ENCODE peak calls at places on chromosomes 13 and 19, in seven cellular contexts. One of them, this sample, is unnamed.

GRCh38 chr19:16045893-16046292 is 30.4 kb upstream of the TPM4 start:
- DNase-seq in CD8-positive, alpha-beta T cell: no peak
- DNase-seq in BE2C: no peak
- DNase-seq in mucosa of descending colon: no peak
- DNase-seq in colonic mucosa: no peak
- DNase-seq in pancreas: no peak
- DNase-seq in Caco-2: no peak
- DNase-seq in this sample: no peak

GRCh38 chr13:108968566-108968965 is 339.2 kb downstream of the MYO16 start:
- DNase-seq in CD8-positive, alpha-beta T cell: no peak
- DNase-seq in BE2C: no peak
- DNase-seq in mucosa of descending colon: no peak
- DNase-seq in colonic mucosa: no peak
- DNase-seq in pancreas: no peak
- DNase-seq in Caco-2: no peak
- DNase-seq in this sample: no peak

GRCh38 chr19:35154535-35155406 is at the start of gene FXYD5:
- DNase-seq in CD8-positive, alpha-beta T cell: peak; percentile 76
- DNase-seq in BE2C: no peak
- DNase-seq in mucosa of descending colon: peak; percentile 74
- DNase-seq in colonic mucosa: peak; percentile 72
- DNase-seq in pancreas: peak; percentile 60
- DNase-seq in Caco-2: peak; percentile 47
- DNase-seq in this sample: peak; percentile 83

GRCh38 chr19:35484637-35485036 is 5.6 kb downstream of the KRTDAP start:
- DNase-seq in CD8-positive, alpha-beta T cell: no peak
- DNase-seq in BE2C: no peak
- DNase-seq in mucosa of descending colon: no peak
- DNase-seq in colonic mucosa: no peak
- DNase-seq in pancreas: no peak
- DNase-seq in Caco-2: no peak
- DNase-seq in this sample: no peak

GRCh38 chr13:35518337-35518736 is 41.8 kb upstream of the MAB21L1 start:
- DNase-seq in CD8-positive, alpha-beta T cell: no peak
- DNase-seq in BE2C: no peak
- DNase-seq in mucosa of descending colon: no peak
- DNase-seq in colonic mucosa: no peak
- DNase-seq in pancreas: no peak
- DNase-seq in Caco-2: no peak
- DNase-seq in this sample: no peak

GRCh38 chr19:1456121-1456900 is 6.4 kb downstream of the APC2 start:
- DNase-seq in CD8-positive, alpha-beta T cell: no peak
- DNase-seq in BE2C: no peak
- DNase-seq in mucosa of descending colon: no peak
- DNase-seq in colonic mucosa: no peak
- DNase-seq in pancreas: peak; percentile 50
- DNase-seq in Caco-2: no peak
- DNase-seq in this sample: no peak

GRCh38 chr19:3238066-3238561 is 13.7 kb downstream of the CELF5 start:
- DNase-seq in CD8-positive, alpha-beta T cell: no peak
- DNase-seq in BE2C: no peak
- DNase-seq in mucosa of descending colon: no peak
- DNase-seq in colonic mucosa: no peak
- DNase-seq in pancreas: no peak
- DNase-seq in Caco-2: no peak
- DNase-seq in this sample: no peak

GRCh38 chr13:98199480-98199879 is 22.4 kb upstream of the RNF113B start:
- DNase-seq in CD8-positive, alpha-beta T cell: no peak
- DNase-seq in BE2C: no peak
- DNase-seq in mucosa of descending colon: no peak
- DNase-seq in colonic mucosa: no peak
- DNase-seq in pancreas: no peak
- DNase-seq in Caco-2: no peak
- DNase-seq in this sample: no peak

GRCh38 chr13:74158028-74158427 is 23.8 kb upstream of the KLF12 start:
- DNase-seq in CD8-positive, alpha-beta T cell: no peak
- DNase-seq in BE2C: no peak
- DNase-seq in mucosa of descending colon: no peak
- DNase-seq in colonic mucosa: no peak
- DNase-seq in pancreas: no peak
- DNase-seq in Caco-2: no peak
- DNase-seq in this sample: no peak

GRCh38 chr19:33950141-33950805 is 153.6 kb downstream of the KCTD15 start:
- DNase-seq in CD8-positive, alpha-beta T cell: no peak
- DNase-seq in BE2C: no peak
- DNase-seq in mucosa of descending colon: no peak
- DNase-seq in colonic mucosa: no peak
- DNase-seq in pancreas: no peak
- DNase-seq in Caco-2: no peak
- DNase-seq in this sample: no peak

GRCh38 chr19:35176183-35176570 is 21.6 kb downstream of the FXYD5 start:
- DNase-seq in CD8-positive, alpha-beta T cell: no peak
- DNase-seq in BE2C: no peak
- DNase-seq in mucosa of descending colon: no peak
- DNase-seq in colonic mucosa: no peak
- DNase-seq in pancreas: no peak
- DNase-seq in Caco-2: no peak
- DNase-seq in this sample: no peak

GRCh38 chr19:48737360-48737998 is 2.9 kb downstream of the RASIP1 start:
- DNase-seq in CD8-positive, alpha-beta T cell: no peak
- DNase-seq in BE2C: no peak
- DNase-seq in mucosa of descending colon: no peak
- DNase-seq in colonic mucosa: no peak
- DNase-seq in pancreas: peak; percentile 93
- DNase-seq in Caco-2: no peak
- DNase-seq in this sample: no peak

GRCh38 chr19:18021121-18021755 is 13.3 kb downstream of the ARRDC2 start:
- DNase-seq in CD8-positive, alpha-beta T cell: peak; percentile 80
- DNase-seq in BE2C: no peak
- DNase-seq in mucosa of descending colon: peak; percentile 84
- DNase-seq in colonic mucosa: peak; percentile 87
- DNase-seq in pancreas: peak; percentile 82
- DNase-seq in Caco-2: no peak
- DNase-seq in this sample: peak; percentile 83

GRCh38 chr13:79936368-79937136 is 404.4 kb downstream of the SPRY2 start:
- DNase-seq in CD8-positive, alpha-beta T cell: no peak
- DNase-seq in BE2C: peak; percentile 51
- DNase-seq in mucosa of descending colon: no peak
- DNase-seq in colonic mucosa: no peak
- DNase-seq in pancreas: no peak
- DNase-seq in Caco-2: no peak
- DNase-seq in this sample: peak; percentile 23

GRCh38 chr13:31043891-31044657 is 111.6 kb downstream of the TEX26 start:
- DNase-seq in CD8-positive, alpha-beta T cell: peak; percentile 80
- DNase-seq in BE2C: peak; percentile 82
- DNase-seq in mucosa of descending colon: peak; percentile 87
- DNase-seq in colonic mucosa: peak; percentile 89
- DNase-seq in pancreas: peak; percentile 73
- DNase-seq in Caco-2: peak; percentile 87
- DNase-seq in this sample: peak; percentile 82

GRCh38 chr13:23627419-23627818 is 57.2 kb downstream of the TNFRSF19 start:
- DNase-seq in CD8-positive, alpha-beta T cell: no peak
- DNase-seq in BE2C: no peak
- DNase-seq in mucosa of descending colon: no peak
- DNase-seq in colonic mucosa: no peak
- DNase-seq in pancreas: no peak
- DNase-seq in Caco-2: no peak
- DNase-seq in this sample: no peak

DNA sequence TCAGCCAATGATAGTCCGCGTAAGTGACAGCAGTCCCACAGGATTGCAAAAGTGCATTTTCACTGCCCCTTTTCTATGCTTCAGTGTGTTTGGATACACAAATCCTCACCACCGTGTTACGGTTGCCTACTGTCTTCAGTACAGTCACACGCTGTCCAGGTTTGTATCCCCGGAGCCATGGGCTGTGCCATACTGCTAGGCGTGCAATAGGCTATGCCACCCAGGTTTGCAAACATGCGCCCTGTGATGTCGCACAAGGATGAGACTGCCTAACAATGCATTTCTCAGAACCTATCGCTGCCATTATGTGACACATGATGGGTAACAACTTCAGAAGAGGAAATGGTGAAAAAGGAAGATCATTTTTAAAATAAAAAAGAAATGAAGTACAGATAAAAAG is 16.8 kb upstream of the ADPRHL1 start:
- DNase-seq in CD8-positive, alpha-beta T cell: no peak
- DNase-seq in BE2C: no peak
- DNase-seq in mucosa of descending colon: no peak
- DNase-seq in colonic mucosa: no peak
- DNase-seq in pancreas: no peak
- DNase-seq in Caco-2: no peak
- DNase-seq in this sample: no peak
- TF ChIP-seq CTCF in CD8-positive, alpha-beta T cell: no peak
- TF ChIP-seq CTCF in BE2C: no peak
- TF ChIP-seq CTCF in mucosa of descending colon: no peak
- TF ChIP-seq CTCF in colonic mucosa: no peak
- TF ChIP-seq CTCF in pancreas: no peak
- TF ChIP-seq CTCF in Caco-2: no peak
- TF ChIP-seq CTCF in this sample: no peak

GRCh38 chr13:20387441-20387971 is 138.2 kb downstream of the CRYL1 start:
- DNase-seq in CD8-positive, alpha-beta T cell: no peak
- DNase-seq in BE2C: no peak
- DNase-seq in mucosa of descending colon: no peak
- DNase-seq in colonic mucosa: no peak
- DNase-seq in pancreas: no peak
- DNase-seq in Caco-2: no peak
- DNase-seq in this sample: no peak

GRCh38 chr13:20390526-20391175 is 135.0 kb downstream of the CRYL1 start:
- DNase-seq in CD8-positive, alpha-beta T cell: no peak
- DNase-seq in BE2C: no peak
- DNase-seq in mucosa of descending colon: no peak
- DNase-seq in colonic mucosa: no peak
- DNase-seq in pancreas: no peak
- DNase-seq in Caco-2: no peak
- DNase-seq in this sample: no peak

GRCh38 chr13:20388184-20388583 is 137.5 kb downstream of the CRYL1 start:
- DNase-seq in CD8-positive, alpha-beta T cell: no peak
- DNase-seq in BE2C: no peak
- DNase-seq in mucosa of descending colon: no peak
- DNase-seq in colonic mucosa: no peak
- DNase-seq in pancreas: no peak
- DNase-seq in Caco-2: no peak
- DNase-seq in this sample: no peak

GRCh38 chr13:20391597-20392452 is 133.8 kb downstream of the CRYL1 start:
- DNase-seq in CD8-positive, alpha-beta T cell: no peak
- DNase-seq in BE2C: no peak
- DNase-seq in mucosa of descending colon: no peak
- DNase-seq in colonic mucosa: no peak
- DNase-seq in pancreas: no peak
- DNase-seq in Caco-2: peak; percentile 43
- DNase-seq in this sample: peak; percentile 58

DNA sequence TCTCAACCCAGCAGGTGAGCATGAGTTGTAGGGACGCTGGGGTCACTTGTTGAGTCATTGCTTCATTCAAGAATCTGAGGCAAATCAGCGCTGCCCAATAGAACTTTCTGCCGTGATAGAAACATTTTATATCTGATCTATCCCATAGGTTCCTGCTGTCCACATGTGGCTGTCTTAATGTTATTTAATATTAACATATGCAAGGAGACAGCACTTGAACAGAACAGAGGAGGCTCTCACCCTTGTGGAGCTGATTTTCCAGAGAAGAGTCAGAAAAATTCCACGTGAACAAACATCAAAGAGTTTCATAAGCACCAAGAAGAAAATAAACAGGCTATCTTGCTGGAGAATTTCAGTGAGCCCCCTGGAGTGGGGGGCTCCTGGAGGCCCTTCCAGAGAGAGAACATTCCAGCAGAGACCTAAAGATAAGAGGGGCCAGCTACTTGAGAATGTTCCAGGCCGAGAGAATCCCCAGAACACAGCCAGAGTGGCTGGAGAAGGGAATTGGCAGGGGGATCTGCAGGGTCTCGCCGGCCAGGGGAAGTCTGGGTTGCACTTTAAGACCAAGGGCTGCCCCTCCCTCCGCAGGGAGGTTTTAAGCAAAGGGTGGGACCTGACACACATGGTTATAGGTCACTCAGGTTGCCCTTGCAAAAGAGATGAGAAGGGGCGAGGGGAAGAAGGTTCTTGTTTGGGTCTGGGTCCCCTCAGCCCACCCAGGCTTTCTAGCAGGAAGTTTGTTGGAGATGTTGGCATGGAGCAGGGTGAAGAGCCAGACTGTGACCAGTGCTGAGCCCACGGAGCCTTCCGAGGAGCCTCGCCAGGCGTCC is 135.7 kb downstream of the CRYL1 start:
- DNase-seq in CD8-positive, alpha-beta T cell: no peak
- DNase-seq in BE2C: no peak
- DNase-seq in mucosa of descending colon: no peak
- DNase-seq in colonic mucosa: no peak
- DNase-seq in pancreas: no peak
- DNase-seq in Caco-2: no peak
- DNase-seq in this sample: no peak
- TF ChIP-seq CTCF in CD8-positive, alpha-beta T cell: no peak
- TF ChIP-seq CTCF in BE2C: no peak
- TF ChIP-seq CTCF in mucosa of descending colon: no peak
- TF ChIP-seq CTCF in colonic mucosa: no peak
- TF ChIP-seq CTCF in pancreas: no peak
- TF ChIP-seq CTCF in Caco-2: no peak
- TF ChIP-seq CTCF in this sample: no peak

GRCh38 chr13:62119739-62120700 is 704.4 kb upstream of the PCDH20 start:
- DNase-seq in CD8-positive, alpha-beta T cell: no peak
- DNase-seq in BE2C: no peak
- DNase-seq in mucosa of descending colon: no peak
- DNase-seq in colonic mucosa: no peak
- DNase-seq in pancreas: no peak
- DNase-seq in Caco-2: no peak
- DNase-seq in this sample: no peak
- TF ChIP-seq CTCF in CD8-positive, alpha-beta T cell: no peak
- TF ChIP-seq CTCF in BE2C: peak; percentile 22
- TF ChIP-seq CTCF in mucosa of descending colon: no peak
- TF ChIP-seq CTCF in colonic mucosa: no peak
- TF ChIP-seq CTCF in pancreas: no peak
- TF ChIP-seq CTCF in Caco-2: peak; percentile 56
- TF ChIP-seq CTCF in this sample: no peak

DNA sequence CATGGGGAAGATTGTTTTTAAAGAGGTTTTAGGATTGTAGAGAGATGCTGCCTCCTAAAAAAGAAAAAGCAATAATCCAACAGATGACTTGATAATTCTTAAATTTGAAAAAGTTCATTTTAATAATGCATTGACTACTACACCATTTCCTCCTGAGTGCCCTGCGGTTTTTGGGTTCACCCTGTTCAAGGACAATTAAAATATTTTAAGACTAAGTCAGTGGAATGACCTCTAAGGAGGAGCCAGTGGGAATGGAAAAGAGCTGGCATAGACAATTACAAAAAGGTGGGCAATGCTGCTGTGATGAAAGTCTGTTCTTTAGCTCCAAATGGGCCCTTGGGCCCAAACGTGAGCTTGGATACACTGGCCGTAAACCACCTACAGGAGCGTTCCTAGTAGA is 217.8 kb downstream of the LHFPL6 start:
- DNase-seq in CD8-positive, alpha-beta T cell: no peak
- DNase-seq in BE2C: no peak
- DNase-seq in mucosa of descending colon: no peak
- DNase-seq in colonic mucosa: no peak
- DNase-seq in pancreas: no peak
- DNase-seq in Caco-2: no peak
- DNase-seq in this sample: no peak
- TF ChIP-seq CTCF in CD8-positive, alpha-beta T cell: no peak
- TF ChIP-seq CTCF in BE2C: no peak
- TF ChIP-seq CTCF in mucosa of descending colon: no peak
- TF ChIP-seq CTCF in colonic mucosa: no peak
- TF ChIP-seq CTCF in pancreas: no peak
- TF ChIP-seq CTCF in Caco-2: no peak
- TF ChIP-seq CTCF in this sample: no peak

This sample was measured in Calu3.